ENCODE peak calls at places on chromosomes 13 and 19, in four cellular contexts. B is fibroblast of pulmonary artery, P is upper lobe of right lung, O is glomerular endothelial cell. N is an unnamed sample.

GRCh38 chr13:111080642-111081041 is 34.5 kb upstream of the ARHGEF7 start:
- DNase-seq in B (no peak), P (no peak), O (no peak), N (no peak)

GRCh38 chr19:18280247-18281081 is 958 bp downstream of the JUND start:
- DNase-seq in B (peak), P (peak), O (no peak), N (peak)

GRCh38 chr19:2552859-2553258 is 76.9 kb downstream of the GADD45B start:
- DNase-seq in B (no peak), P (no peak), O (no peak), N (peak)

GRCh38 chr19:1773173-1773572 is 19.9 kb downstream of the ONECUT3 start:
- DNase-seq in B (peak), P (no peak), O (no peak), N (no peak)

GRCh38 chr13:93522486-93522885 is 295.9 kb downstream of the GPC6 start:
- DNase-seq in B (peak), P (no peak), O (no peak), N (no peak)

GRCh38 chr13:91101436-91101835 is 246.1 kb upstream of the MIR17HG start:
- DNase-seq in B (no peak), P (no peak), O (no peak), N (no peak)

GRCh38 chr19:13968383-13968935 is 16.1 kb downstream of the DCAF15 start:
- DNase-seq in B (no peak), P (no peak), O (no peak), N (no peak)

GRCh38 chr19:17830567-17831418 is 9.5 kb upstream of the INSL3 start:
- DNase-seq in B (peak), P (peak), O (no peak), N (peak)

GRCh38 chr13:72293206-72293605 is 426.2 kb upstream of the DACH1 start:
- DNase-seq in B (peak), P (no peak), O (no peak), N (no peak)

GRCh38 chr13:73844986-73845385 is 289.2 kb downstream of the KLF12 start:
- DNase-seq in B (peak), P (no peak), O (no peak), N (no peak)

GRCh38 chr13:33799950-33800592 is 17.9 kb upstream of the RFC3 start:
- DNase-seq in B (peak), P (no peak), O (no peak), N (no peak)